ENCODE peak calls at places on chromosomes 12 and 14, in nine cellular contexts. N is ovary, Q is tibial nerve, V is K562, G is transverse colon, M is Peyer's patch, D is breast epithelium, K is esophagus squamous epithelium, A is heart left ventricle. I is an unnamed sample.
A peak's percentile ranks its signal among the peaks of the same experiment; 100 is the strongest.

GRCh38 chr14:66568220-66568619 is 60.3 kb downstream of the GPHN start:
- DNase-seq in G (no peak), V (no peak), D (no peak), K (no peak), N (no peak), A (no peak), Q (no peak), M (no peak), I (no peak)

GRCh38 chr14:23300687-23301223 is 1.9 kb downstream of the PPP1R3E start:
- DNase-seq in D (peak; percentile 75), Q (no peak), K (no peak), M (peak; percentile 45), N (no peak), V (peak; percentile 55), A (peak; percentile 73), G (peak; percentile 51), I (peak; percentile 28)

GRCh38 chr12:69039881-69040280 is 106.9 kb upstream of the CPM start:
- DNase-seq in K (no peak), V (no peak), M (no peak), Q (no peak), A (no peak), D (no peak), N (no peak), G (no peak), I (no peak)

GRCh38 chr14:100239200-100239839 is 376 bp downstream of the YY1 start:
- DNase-seq in N (peak; percentile 64), Q (no peak), D (peak; percentile 25), M (no peak), K (no peak), V (peak; percentile 23), G (peak; percentile 38), A (peak; percentile 29), I (peak; percentile 27)

GRCh38 chr12:88750867-88751543 is 170.7 kb upstream of the KITLG start:
- DNase-seq in Q (no peak), M (no peak), N (no peak), G (no peak), V (no peak), K (no peak), D (no peak), A (no peak), I (no peak)

GRCh38 chr14:50882932-50883826 is 11.3 kb downstream of the ABHD12B start:
- DNase-seq in Q (no peak), G (peak; percentile 53), M (no peak), V (no peak), A (no peak), N (no peak), D (peak; percentile 43), K (no peak), I (no peak)

GRCh38 chr12:128914908-128915563 is 61.8 kb downstream of the GLT1D1 start:
- DNase-seq in V (no peak), Q (no peak), G (no peak), A (no peak), K (no peak), M (no peak), D (no peak), N (no peak), I (peak; percentile 45)

GRCh38 chr14:32703246-32703645 is 235.4 kb upstream of the NPAS3 start:
- DNase-seq in N (no peak), V (no peak), Q (peak; percentile 21), G (no peak), D (no peak), M (no peak), A (no peak), K (no peak), I (no peak)

GRCh38 chr12:57216014-57216891 is at the start of gene NXPH4:
- DNase-seq in Q (no peak), K (no peak), V (peak; percentile 72), A (peak; percentile 72), M (peak; percentile 58), D (no peak), N (peak; percentile 58), G (peak; percentile 54), I (peak; percentile 69)

GRCh38 chr12:9319842-9320173 is 111.6 kb upstream of the PZP start:
- DNase-seq in A (no peak), Q (no peak), K (no peak), M (no peak), V (no peak), D (no peak), G (no peak), N (no peak), I (no peak)

GRCh38 chr12:34347367-34347766 is 325.1 kb downstream of the ALG10 start:
- DNase-seq in Q (no peak), A (no peak), G (no peak), D (no peak), V (peak; percentile 84), K (no peak), N (no peak), M (no peak), I (no peak)

GRCh38 chr12:34348064-34348463 is 325.8 kb downstream of the ALG10 start:
- DNase-seq in K (no peak), V (no peak), A (no peak), N (no peak), G (no peak), M (no peak), Q (no peak), D (no peak), I (no peak)

GRCh38 chr12:34350092-34351041 is 328.1 kb downstream of the ALG10 start:
- DNase-seq in A (no peak), N (no peak), D (no peak), M (no peak), V (peak; percentile 52), Q (no peak), K (no peak), G (no peak), I (no peak)

GRCh38 chr12:34349673-34349961 is 327.3 kb downstream of the ALG10 start:
- DNase-seq in A (no peak), K (no peak), N (no peak), V (no peak), D (no peak), M (no peak), G (no peak), Q (no peak), I (no peak)

DNA sequence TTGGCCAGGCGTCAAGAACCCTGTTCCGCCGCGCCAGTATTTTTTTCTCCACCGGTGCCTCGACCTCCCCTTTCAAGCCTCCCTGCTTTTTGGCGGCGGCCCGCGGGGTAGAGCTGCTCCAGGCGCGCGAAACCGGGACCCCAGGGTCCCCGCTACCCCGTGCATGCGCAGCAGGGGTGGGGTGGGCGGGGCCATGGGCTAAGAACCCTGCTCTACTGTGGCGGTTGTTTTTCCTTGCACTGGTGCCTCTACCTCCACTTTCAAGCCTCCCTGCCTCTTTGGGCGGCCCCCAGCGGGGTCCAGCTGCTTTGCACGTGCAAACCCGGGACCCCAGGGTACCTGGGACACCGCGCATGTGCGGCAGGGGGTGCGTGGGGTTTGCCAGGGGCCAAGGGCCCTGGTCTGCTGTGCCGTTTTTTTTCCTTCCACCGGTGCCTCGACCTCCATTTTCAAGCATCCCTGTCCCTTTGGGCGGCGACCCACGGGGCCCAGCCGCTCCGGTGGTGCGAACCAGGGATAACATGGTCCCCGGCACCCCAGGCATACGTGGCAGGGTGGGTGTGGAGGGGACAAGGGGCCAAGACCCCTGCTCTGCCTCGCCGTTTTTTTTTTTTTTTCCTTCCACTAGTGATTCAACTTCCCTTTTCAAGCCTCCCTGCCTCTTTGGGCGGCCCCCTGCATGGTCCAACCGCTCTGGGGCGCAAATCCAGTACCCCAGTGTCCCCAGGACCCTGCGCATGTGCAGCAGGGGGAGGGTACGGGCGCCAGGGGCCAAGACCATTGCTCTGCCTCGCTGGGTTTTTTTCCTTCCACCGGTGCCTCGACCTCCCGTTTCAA is 326.8 kb downstream of the ALG10 start:
- DNase-seq in A (no peak), G (no peak), D (no peak), N (no peak), V (peak; percentile 44), M (no peak), K (no peak), Q (no peak), I (no peak)
- H3K9me3 ChIP-seq in A (no peaks in the 10 kb centered on the region), G (peaks cover 26% of the 10 kb centered on the region), D (peaks cover 98% of the 10 kb centered on the region), N (no peaks in the 10 kb centered on the region), V (no peaks in the 10 kb centered on the region), M (no peaks in the 10 kb centered on the region), K (no peaks in the 10 kb centered on the region), Q (peaks cover 99% of the 10 kb centered on the region), I (peaks cover 26% of the 10 kb centered on the region)

GRCh38 chr12:22046090-22046967 is at the start of gene CMAS:
- DNase-seq in Q (peak; percentile 62), D (peak; percentile 60), K (peak; percentile 28), A (peak; percentile 87), G (peak; percentile 89), M (peak; percentile 79), V (peak; percentile 94), N (peak; percentile 86), I (peak; percentile 82)
- TF ChIP-seq POLR2A in Q (peak; percentile 68), D (peak; percentile 71), K (peak; percentile 44), A (no peak), G (peak; percentile 90), M (peak; percentile 81), V (peak; percentile 82), N (peak; percentile 58), I (peak; percentile 76)

GRCh38 chr12:11675952-11676505 is 26.6 kb downstream of the ETV6 start:
- DNase-seq in V (no peak), G (no peak), K (no peak), Q (no peak), M (no peak), D (no peak), N (no peak), A (no peak), I (no peak)

GRCh38 chr12:11669348-11669747 is 19.9 kb downstream of the ETV6 start:
- DNase-seq in Q (no peak), G (no peak), K (no peak), A (no peak), D (no peak), N (no peak), M (no peak), V (no peak), I (no peak)

GRCh38 chr12:11672833-11673232 is 23.4 kb downstream of the ETV6 start:
- DNase-seq in A (no peak), V (no peak), D (no peak), M (no peak), G (no peak), K (no peak), N (peak; percentile 34), Q (no peak), I (no peak)

GRCh38 chr12:11673666-11674464 is 24.4 kb downstream of the ETV6 start:
- DNase-seq in G (no peak), Q (no peak), V (no peak), K (no peak), D (no peak), M (no peak), A (no peak), N (no peak), I (no peak)

GRCh38 chr12:11672361-11672760 is 22.9 kb downstream of the ETV6 start:
- DNase-seq in Q (no peak), M (no peak), V (no peak), D (no peak), K (no peak), N (no peak), G (no peak), A (no peak), I (no peak)
- H3K4me1 ChIP-seq in Q (peaks cover 49% of the 10 kb centered on the region), M (no peaks in the 10 kb centered on the region), V (no peaks in the 10 kb centered on the region), D (peaks cover 40% of the 10 kb centered on the region), K (peaks cover 87% of the 10 kb centered on the region), N (peaks cover 14% of the 10 kb centered on the region), G (peaks cover 26% of the 10 kb centered on the region), A (peaks cover 83% of the 10 kb centered on the region), I (peaks cover 18% of the 10 kb centered on the region)

DNA sequence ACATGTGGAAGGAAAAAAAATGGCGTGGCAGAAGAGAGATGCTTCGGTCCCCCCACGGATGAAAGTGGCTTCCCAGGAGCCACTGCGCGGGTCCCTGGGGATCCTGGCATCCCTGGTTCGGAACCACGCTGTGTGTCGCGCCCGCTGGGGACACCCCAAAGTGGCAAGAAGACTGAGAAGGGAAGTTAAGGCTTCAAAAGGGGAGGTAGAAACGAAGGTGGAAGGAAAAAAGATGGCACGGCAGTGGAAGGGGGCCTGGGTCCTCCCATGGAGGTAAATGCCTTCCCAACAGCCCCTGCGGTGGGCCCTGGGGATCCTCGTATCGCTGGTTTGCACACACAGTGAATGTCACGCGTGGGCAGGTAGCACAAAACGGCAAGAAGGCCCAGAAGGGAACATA is 281.7 kb downstream of the ALG10 start:
- DNase-seq in M (no peak), Q (no peak), K (no peak), G (no peak), D (no peak), A (no peak), V (no peak), N (no peak), I (no peak)
- H3K9me3 ChIP-seq in M (no peaks in the 10 kb centered on the region), Q (peaks cover 98% of the 10 kb centered on the region), K (no peaks in the 10 kb centered on the region), G (peaks cover 10% of the 10 kb centered on the region), D (peaks cover 76% of the 10 kb centered on the region), A (no peaks in the 10 kb centered on the region), V (no peaks in the 10 kb centered on the region), N (no peaks in the 10 kb centered on the region), I (no peaks in the 10 kb centered on the region)